ENCODE peak calls at places on chromosomes 4 and X, in six cellular contexts. C is breast epithelium, Y is stomach, V is sigmoid colon, X is H1, T is HepG2. L is an unnamed sample.

GRCh38 chr4:103493450-103494159 is 226.2 kb downstream of the TACR3 start:
- DNase-seq in X (no peak), C (no peak), V (no peak), Y (no peak), T (no peak), L (no peak)

GRCh38 chr4:176718881-176719280 is 73.8 kb downstream of the VEGFC start:
- DNase-seq in C (no peak), X (no peak), T (no peak), Y (no peak), V (no peak), L (no peak)

GRCh38 chr4:42048394-42048793 is 58.1 kb downstream of the SLC30A9 start:
- DNase-seq in C (no peak), T (no peak), V (no peak), Y (no peak), X (no peak), L (peak)

GRCh38 chr4:29805245-29805644 is 914.9 kb upstream of the PCDH7 start:
- DNase-seq in X (peak), V (no peak), C (no peak), Y (no peak), T (peak), L (no peak)

GRCh38 chr4:176241703-176242102 is 27.3 kb downstream of the ASB5 start:
- DNase-seq in C (no peak), V (no peak), T (no peak), Y (no peak), X (no peak), L (no peak)

GRCh38 chr4:151199496-151200190 is 77.3 kb upstream of the PRSS48 start:
- DNase-seq in X (no peak), T (peak), V (no peak), Y (no peak), C (no peak), L (no peak)

GRCh38 chrX:48492293-48492910 is 16.4 kb upstream of the PORCN start:
- DNase-seq in V (no peak), C (no peak), T (no peak), X (no peak), Y (no peak), L (no peak)

GRCh38 chr4:141643557-141643956 is 7.2 kb downstream of the IL15 start:
- DNase-seq in V (no peak), T (no peak), X (no peak), C (no peak), Y (no peak), L (no peak)

GRCh38 chr4:7964890-7965662 is 25.4 kb upstream of the AFAP1 start:
- DNase-seq in X (no peak), T (no peak), C (no peak), V (peak), Y (no peak), L (peak)

GRCh38 chr4:113050361-113050760 is 908 bp downstream of the ANK2 start:
- DNase-seq in Y (no peak), X (no peak), C (no peak), V (no peak), T (no peak), L (no peak)

GRCh38 chr4:182810103-182810605 is 107.0 kb downstream of the DCTD start:
- DNase-seq in V (no peak), T (no peak), C (no peak), Y (no peak), X (no peak), L (no peak)

GRCh38 chrX:52217494-52218160 is 32.9 kb downstream of the MAGED4 start:
- DNase-seq in T (peak), V (no peak), Y (no peak), C (no peak), X (peak), L (no peak)

GRCh38 chr4:142840516-142841123 is 5.5 kb downstream of the INPP4B start:
- DNase-seq in V (no peak), C (no peak), T (peak), Y (no peak), X (no peak), L (no peak)

GRCh38 chr4:139524062-139524631 is 31.9 kb downstream of the SETD7 start:
- DNase-seq in C (no peak), Y (no peak), V (no peak), T (no peak), X (no peak), L (no peak)

GRCh38 chrX:13747836-13748235 is 13.3 kb downstream of the OFD1 start:
- DNase-seq in T (peak), Y (peak), X (no peak), V (no peak), C (no peak), L (peak)

GRCh38 chrX:116749943-116750342 is 287.2 kb upstream of the CT83 start:
- DNase-seq in Y (no peak), T (no peak), C (no peak), V (no peak), X (no peak), L (peak)

GRCh38 chr4:14726441-14727405 is 275.6 kb upstream of the CPEB2 start:
- DNase-seq in X (no peak), V (no peak), C (no peak), T (no peak), Y (peak), L (peak)

GRCh38 chr4:78799551-78800495 is 23.7 kb downstream of the BMP2K start:
- DNase-seq in C (no peak), V (no peak), Y (no peak), X (no peak), T (no peak), L (no peak)

GRCh38 chr4:187656953-187657352 is 338.6 kb upstream of the ZFP42 start:
- DNase-seq in V (no peak), X (no peak), Y (no peak), C (no peak), T (no peak), L (no peak)

GRCh38 chr4:25993564-25994185 is 79.7 kb downstream of the SMIM20 start:
- DNase-seq in Y (no peak), X (peak), V (no peak), T (peak), C (no peak), L (no peak)

GRCh38 chr4:128853741-128854140 is 44.2 kb downstream of the JADE1 start:
- DNase-seq in X (peak), Y (no peak), C (no peak), V (no peak), T (no peak), L (no peak)

GRCh38 chr4:16039139-16039538 is 44.7 kb downstream of the PROM1 start:
- DNase-seq in X (no peak), C (no peak), Y (no peak), T (no peak), V (no peak), L (no peak)

GRCh38 chr4:71941001-71941400 is 90.8 kb upstream of the NPFFR2 start:
- DNase-seq in T (peak), V (no peak), X (no peak), Y (peak), C (no peak), L (no peak)

GRCh38 chrX:56397636-56398035 is 165.5 kb downstream of the KLF8 start:
- DNase-seq in X (no peak), Y (no peak), C (no peak), V (no peak), T (no peak), L (no peak)

DNA sequence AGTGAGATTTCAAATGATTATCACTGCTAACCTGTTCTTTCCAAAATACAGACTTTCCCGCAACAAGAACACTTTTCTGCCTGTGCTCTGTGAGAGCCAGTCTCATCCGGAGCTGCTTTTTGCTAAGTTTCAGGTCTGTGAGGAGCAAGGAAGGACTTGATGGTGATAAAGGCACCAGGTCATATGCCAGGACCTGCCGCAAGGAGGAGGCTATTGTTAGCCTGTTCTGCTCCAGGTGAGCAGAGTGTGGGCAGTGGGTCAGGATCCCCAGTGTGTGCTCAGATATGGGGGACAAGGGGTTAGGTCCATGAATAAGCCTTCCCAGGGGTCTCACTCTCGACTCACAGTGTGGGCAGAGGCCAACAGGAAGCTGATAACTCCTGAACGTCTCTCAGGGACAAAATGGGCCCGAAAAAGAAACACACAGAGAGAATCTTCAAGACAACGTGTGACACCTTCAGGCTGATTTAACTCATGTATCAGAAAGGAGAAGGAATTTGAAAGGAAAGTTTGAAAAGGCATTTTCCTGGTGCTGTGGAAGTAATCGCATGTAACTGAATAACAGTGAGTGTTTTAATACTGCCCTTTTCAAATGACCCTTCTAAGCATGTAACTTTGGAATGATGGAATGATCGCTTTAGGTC is 57.7 kb upstream of the PDLIM3 start:
- DNase-seq in X (no peak), C (no peak), Y (no peak), V (no peak), T (no peak), L (no peak)
- TF ChIP-seq CTCF in X (no peak), C (no peak), Y (no peak), V (no peak), T (no peak), L (peak)

GRCh38 chr4:6694177-6694901 is 661 bp downstream of the S100P start:
- DNase-seq in V (no peak), C (no peak), T (no peak), X (no peak), Y (no peak), L (no peak)

GRCh38 chr4:6695660-6696581 is 2.2 kb downstream of the S100P start:
- DNase-seq in T (peak), C (peak), Y (peak), V (no peak), X (no peak), L (peak)

GRCh38 chr4:6692379-6692778 is 1.3 kb upstream of the S100P start:
- DNase-seq in T (no peak), Y (no peak), C (no peak), X (no peak), V (no peak), L (no peak)

GRCh38 chr4:6692806-6693205 is 872 bp upstream of the S100P start:
- DNase-seq in X (no peak), T (peak), C (no peak), V (no peak), Y (no peak), L (no peak)

DNA sequence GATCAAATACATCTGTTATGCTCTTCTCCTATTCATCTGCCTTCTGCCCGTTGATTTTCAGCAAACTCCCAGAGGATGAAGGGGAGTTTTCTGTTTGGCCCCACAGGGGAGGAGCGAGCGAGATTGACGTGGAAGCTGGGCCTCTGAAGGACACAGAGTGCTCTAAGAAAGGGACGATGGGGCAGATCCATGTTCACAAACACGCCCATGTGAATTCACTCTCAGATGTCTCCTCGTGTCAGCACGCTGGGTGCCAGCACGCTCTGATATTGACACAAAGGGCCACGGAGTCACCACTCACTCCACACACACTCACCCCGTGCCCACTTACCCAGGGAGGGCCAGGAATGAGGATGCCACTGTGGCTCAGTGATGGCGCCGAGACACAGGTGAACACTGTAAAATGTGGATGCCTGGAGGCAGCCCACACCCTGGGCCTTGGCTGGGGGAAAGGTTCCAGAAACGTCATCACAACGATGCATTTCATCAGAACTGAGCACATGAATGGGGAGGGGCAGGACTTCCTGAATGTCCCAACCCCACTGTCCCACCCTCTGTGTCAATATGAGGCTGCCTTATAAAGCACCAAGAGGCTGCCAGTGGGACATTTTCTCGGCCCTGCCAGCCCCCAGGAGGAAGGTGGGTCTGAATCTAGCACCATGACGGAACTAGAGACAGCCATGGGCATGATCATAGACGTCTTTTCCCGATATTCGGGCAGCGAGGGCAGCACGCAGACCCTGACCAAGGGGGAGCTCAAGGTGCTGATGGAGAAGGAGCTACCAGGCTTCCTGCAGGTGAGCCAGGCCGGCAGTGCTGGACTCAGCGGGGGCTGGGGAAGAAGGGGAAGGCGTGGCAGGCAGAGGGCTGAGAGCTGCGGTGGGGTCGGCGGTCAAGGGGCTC is at the start of gene S100P:
- DNase-seq in T (peak), C (no peak), Y (peak), X (no peak), V (no peak), L (no peak)
- TF ChIP-seq POLR2AphosphoS5 in T (peak), C (no peak), Y (peak), X (no peak), V (no peak), L (no peak)

DNA sequence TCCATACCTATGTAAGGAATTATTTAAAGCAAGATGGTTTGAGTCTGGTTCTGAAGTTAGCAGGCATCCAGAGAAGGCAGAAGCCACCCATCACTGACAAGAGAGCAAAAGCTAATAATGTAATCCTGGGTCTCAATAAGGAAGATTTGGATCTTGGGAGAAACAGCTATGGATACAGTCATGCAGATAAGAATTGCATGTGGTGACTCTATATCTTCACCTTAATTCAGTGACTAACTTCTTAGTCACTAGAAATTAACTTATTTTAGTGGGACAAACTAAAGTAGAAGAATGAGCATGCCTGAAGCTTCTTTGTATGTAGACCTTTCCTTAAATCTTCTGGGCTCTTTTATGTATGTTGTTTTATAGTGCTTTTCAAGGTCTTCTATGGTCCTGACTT is 66.6 kb downstream of the ATP10D start:
- DNase-seq in Y (no peak), C (no peak), T (no peak), V (no peak), X (no peak), L (no peak)
- TF ChIP-seq POLR2A in Y (no peak), C (no peak), T (no peak), V (no peak), X (no peak), L (no peak)

GRCh38 chr4:90415116-90415515 is 287.9 kb downstream of the CCSER1 start:
- DNase-seq in T (no peak), X (no peak), Y (no peak), C (no peak), V (no peak), L (no peak)

DNA sequence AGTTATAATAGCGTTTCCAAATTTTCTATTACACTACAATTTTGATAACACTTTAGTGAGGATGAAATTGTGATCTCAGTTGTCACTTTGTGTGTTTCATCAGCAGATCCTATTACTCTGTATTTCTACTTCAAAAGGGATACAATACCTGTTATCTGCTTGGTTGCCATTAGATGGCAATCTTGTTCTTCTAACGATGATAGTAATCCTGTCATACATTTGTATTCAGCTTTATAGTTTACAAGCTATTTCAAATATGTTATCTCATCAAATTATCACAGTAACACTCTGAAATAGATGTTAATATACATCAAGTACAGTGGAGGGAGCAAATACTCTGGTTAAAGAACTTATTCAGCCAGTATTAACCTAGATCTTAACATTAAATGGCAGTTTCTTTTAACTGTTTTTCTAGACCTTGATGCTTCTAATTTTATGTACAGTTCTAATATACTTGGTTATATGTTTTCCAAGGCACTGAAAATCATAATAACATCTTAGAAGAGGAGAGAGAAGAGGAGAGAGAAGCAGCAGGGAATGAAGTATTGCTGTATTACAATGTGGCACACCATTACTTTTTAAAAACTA is 292.0 kb downstream of the CCSER1 start:
- DNase-seq in Y (no peak), V (no peak), T (peak), X (no peak), C (no peak), L (no peak)
- TF ChIP-seq CTCF in Y (no peak), V (no peak), T (peak), X (peak), C (peak), L (no peak)

GRCh38 chrX:118495061-118495921 is at the start of gene DOCK11:
- DNase-seq in C (peak), T (peak), Y (peak), V (peak), X (peak), L (peak)
- TF ChIP-seq POLR2AphosphoS5 in C (no peak), T (no peak), Y (peak), V (peak), X (no peak), L (peak)

L was measured in prostate gland.